ENCODE peak calls at places on chromosomes 16 and 17, in five cellular contexts. U, R, H, J and L are unnamed samples.

GRCh38 chr17:65074778-65075250 is 18.3 kb upstream of the GNA13 start:
- DNase-seq in U (no peak), R (no peak), H (no peak), J (no peak), L (no peak)

GRCh38 chr17:8997994-8998628 is 23.2 kb upstream of the NTN1 start:
- DNase-seq in U (peak), R (peak), H (peak), J (peak), L (peak)

GRCh38 chr16:85329999-85330693 is 217.9 kb upstream of the CIBAR2 start:
- DNase-seq in U (no peak), R (no peak), H (peak), J (no peak), L (no peak)

GRCh38 chr17:5584971-5585794 is 874 bp upstream of the NLRP1 start:
- DNase-seq in U (no peak), R (peak), H (no peak), J (peak), L (peak)

GRCh38 chr17:83180996-83181481 is 101.6 kb downstream of the METRNL start:
- DNase-seq in U (no peak), R (no peak), H (no peak), J (no peak), L (peak)

GRCh38 chr16:21599994-21600773 is 807 bp downstream of the METTL9 start:
- DNase-seq in U (no peak), R (peak), H (peak), J (peak), L (peak)

GRCh38 chr16:83040174-83040573 is 413.4 kb downstream of the CDH13 start:
- DNase-seq in U (no peak), R (peak), H (no peak), J (peak), L (peak)

GRCh38 chr17:9079461-9080103 is 58.3 kb downstream of the NTN1 start:
- DNase-seq in U (no peak), R (no peak), H (no peak), J (no peak), L (no peak)

GRCh38 chr17:73347355-73347754 is 35.6 kb upstream of the CDC42EP4 start:
- DNase-seq in U (no peak), R (no peak), H (no peak), J (no peak), L (peak)

GRCh38 chr16:695355-696089 is 5.3 kb upstream of the WDR24 start:
- DNase-seq in U (no peak), R (peak), H (peak), J (no peak), L (peak)

GRCh38 chr17:14060706-14061105 is 8.6 kb upstream of the COX10 start:
- DNase-seq in U (no peak), R (no peak), H (no peak), J (no peak), L (no peak)

GRCh38 chr17:49546546-49547535 is 28.8 kb upstream of the NXPH3 start:
- DNase-seq in U (no peak), R (no peak), H (peak), J (no peak), L (no peak)

GRCh38 chr17:32943647-32944191 is 15.8 kb downstream of the TMEM98 start:
- DNase-seq in U (no peak), R (no peak), H (no peak), J (peak), L (peak)

GRCh38 chr17:32161506-32162365 is 19.4 kb downstream of the RHOT1 start:
- DNase-seq in U (no peak), R (peak), H (no peak), J (peak), L (peak)

GRCh38 chr16:66924527-66925321 is 611 bp downstream of the RRAD start:
- DNase-seq in U (no peak), R (no peak), H (peak), J (no peak), L (peak)

GRCh38 chr17:74862108-74862901 is 2.6 kb upstream of the GRIN2C start:
- DNase-seq in U (no peak), R (no peak), H (peak), J (no peak), L (peak)

GRCh38 chr16:72493681-72494415 is 321.9 kb upstream of the PMFBP1 start:
- DNase-seq in U (no peak), R (no peak), H (no peak), J (peak), L (peak)

GRCh38 chr16:50378417-50378816 is 9.6 kb upstream of the BRD7 start:
- DNase-seq in U (no peak), R (no peak), H (no peak), J (no peak), L (no peak)

GRCh38 chr17:2057714-2058520 is 3.0 kb downstream of the HIC1 start:
- DNase-seq in U (no peak), R (no peak), H (no peak), J (no peak), L (no peak)

GRCh38 chr16:50868577-50868976 is 126.7 kb downstream of the CYLD start:
- DNase-seq in U (no peak), R (no peak), H (no peak), J (no peak), L (no peak)

GRCh38 chr16:27549857-27550581 is at the start of the genes GTF3C1 and KATNIP:
- DNase-seq in U (peak), R (peak), H (peak), J (peak), L (peak)

GRCh38 chr16:80962879-80963278 is 43.8 kb downstream of the CMC2 start:
- DNase-seq in U (no peak), R (no peak), H (no peak), J (no peak), L (no peak)

GRCh38 chr16:67399218-67399733 is 6.0 kb upstream of the TPPP3 start:
- DNase-seq in U (no peak), R (no peak), H (peak), J (peak), L (peak)

GRCh38 chr17:77369544-77369971 is 228.8 kb downstream of the SEC14L1 start:
- DNase-seq in U (no peak), R (no peak), H (no peak), J (no peak), L (no peak)

GRCh38 chr17:76080934-76081287 is 1.9 kb downstream of the ZACN start:
- DNase-seq in U (no peak), R (no peak), H (no peak), J (no peak), L (no peak)

GRCh38 chr16:89448656-89449055 is 41.7 kb downstream of the ANKRD11 start:
- DNase-seq in U (no peak), R (no peak), H (no peak), J (no peak), L (no peak)

GRCh38 chr17:73043686-73044581 is 48.6 kb downstream of the SLC39A11 start:
- DNase-seq in U (no peak), R (peak), H (no peak), J (peak), L (peak)

GRCh38 chr16:31000671-31001382 is 9.6 kb downstream of the STX1B start:
- DNase-seq in U (no peak), R (no peak), H (no peak), J (no peak), L (no peak)
- H2AFZ ChIP-seq in U (no peak), R (no peak), H (no peak), J (no peak), L (no peak)

DNA sequence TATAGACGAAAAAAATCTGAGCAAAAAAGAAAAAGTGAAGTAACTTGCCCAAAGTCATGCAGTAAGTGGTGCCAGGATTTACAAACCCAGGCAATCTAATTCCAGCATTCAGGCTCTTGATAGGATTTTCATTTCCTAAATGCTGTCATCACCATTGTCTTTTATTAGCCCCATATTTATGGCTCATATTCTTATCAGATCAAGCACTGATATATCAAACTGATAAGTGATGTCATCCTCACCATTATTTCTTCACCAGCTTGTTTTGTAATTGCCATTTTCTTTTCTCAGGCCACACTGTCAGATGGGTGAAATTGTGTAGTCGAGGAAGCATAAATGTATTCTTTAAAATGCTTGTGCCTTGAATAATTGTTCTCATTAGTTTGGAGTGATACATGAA is 1.3 kb downstream of the RAD51C start:
- DNase-seq in U (no peak), R (no peak), H (no peak), J (no peak), L (no peak)
- H3K27ac ChIP-seq in U (peak), R (peak), H (no peak), J (no peak), L (no peak)

GRCh38 chr17:45149037-45149668 is 878 bp downstream of the HEXIM1 start:
- DNase-seq in U (peak), R (peak), H (peak), J (peak), L (peak)

GRCh38 chr17:45147102-45147580 is 1.1 kb upstream of the HEXIM1 start:
- DNase-seq in U (no peak), R (no peak), H (peak), J (peak), L (peak)

GRCh38 chr17:45146616-45147101 is 1.6 kb upstream of the HEXIM1 start:
- DNase-seq in U (no peak), R (peak), H (no peak), J (peak), L (peak)

GRCh38 chr17:45148183-45149036 is at the start of gene HEXIM1:
- DNase-seq in U (peak), R (peak), H (peak), J (peak), L (peak)

GRCh38 chr17:45147581-45148182 is 593 bp upstream of the HEXIM1 start:
- DNase-seq in U (peak), R (peak), H (peak), J (peak), L (peak)
- H2AFZ ChIP-seq in U (peak), R (peak), H (peak), J (no peak), L (peak)

DNA sequence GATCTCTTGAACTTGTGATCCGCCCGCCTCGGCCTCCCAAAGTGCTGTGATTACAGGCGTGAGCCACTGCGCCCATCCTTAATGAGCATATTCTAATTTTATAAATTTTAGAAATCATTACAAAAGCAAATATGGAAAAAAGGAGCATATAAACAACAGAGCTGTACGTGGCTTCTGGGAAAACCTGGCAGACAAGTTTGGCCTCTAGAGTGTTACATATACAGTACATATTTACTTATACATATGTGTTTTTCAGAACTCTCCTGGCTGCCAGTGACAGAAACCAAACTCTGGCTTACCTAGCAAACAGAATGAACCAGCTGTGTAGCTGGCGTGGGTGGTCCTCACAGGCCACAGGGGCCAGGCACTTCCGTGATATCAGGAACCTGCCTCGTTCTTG is 10.1 kb downstream of the DRC3 start:
- DNase-seq in U (no peak), R (no peak), H (no peak), J (no peak), L (no peak)
- H3K27ac ChIP-seq in U (no peak), R (no peak), H (no peak), J (no peak), L (no peak)

DNA sequence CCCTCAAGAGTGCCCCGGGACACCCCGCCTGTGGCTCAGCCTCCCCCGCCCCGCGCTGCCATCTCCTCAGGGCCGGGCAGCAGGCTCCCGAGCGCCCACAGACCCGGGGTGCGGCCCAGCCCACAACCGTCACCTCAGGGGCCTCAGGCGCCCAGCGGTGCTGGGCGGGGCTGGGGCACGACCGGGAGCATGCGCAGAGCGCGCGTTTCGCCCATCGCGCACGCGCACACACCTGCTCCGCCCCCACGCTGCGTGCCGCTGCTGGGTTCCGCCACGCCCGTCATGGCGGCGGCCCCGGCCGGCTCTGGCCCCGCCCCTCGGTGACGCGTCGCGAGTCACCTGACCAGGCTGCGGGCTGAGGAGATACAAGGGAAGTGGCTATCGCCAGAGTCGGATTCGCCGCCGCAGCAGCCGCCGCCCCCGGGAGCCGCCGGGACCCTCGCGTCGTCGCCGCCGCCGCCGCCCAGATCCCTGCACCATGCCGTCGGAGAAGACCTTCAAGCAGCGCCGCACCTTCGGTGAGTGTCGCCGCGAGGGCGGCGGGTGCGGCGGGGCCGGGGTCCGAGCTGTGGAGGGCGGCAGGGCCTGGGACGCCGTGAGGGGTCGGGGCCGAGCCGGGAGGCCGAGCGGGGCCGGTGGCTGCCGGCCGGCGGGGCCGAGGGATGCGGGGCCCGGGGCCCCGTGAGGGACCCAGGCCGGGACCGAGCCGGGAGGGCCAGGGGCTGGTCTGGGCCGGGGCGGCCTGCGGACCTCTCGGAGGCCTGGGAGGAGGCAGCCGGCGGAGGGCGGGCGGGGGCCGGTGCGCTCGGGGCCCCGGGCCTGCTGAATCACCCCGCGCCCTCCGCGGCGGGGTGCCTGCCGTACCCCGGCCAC is at the start of gene MAP1LC3B:
- DNase-seq in U (peak), R (peak), H (peak), J (peak), L (peak)
- H2AFZ ChIP-seq in U (no peak), R (peak), H (peak), J (no peak), L (peak)

DNA sequence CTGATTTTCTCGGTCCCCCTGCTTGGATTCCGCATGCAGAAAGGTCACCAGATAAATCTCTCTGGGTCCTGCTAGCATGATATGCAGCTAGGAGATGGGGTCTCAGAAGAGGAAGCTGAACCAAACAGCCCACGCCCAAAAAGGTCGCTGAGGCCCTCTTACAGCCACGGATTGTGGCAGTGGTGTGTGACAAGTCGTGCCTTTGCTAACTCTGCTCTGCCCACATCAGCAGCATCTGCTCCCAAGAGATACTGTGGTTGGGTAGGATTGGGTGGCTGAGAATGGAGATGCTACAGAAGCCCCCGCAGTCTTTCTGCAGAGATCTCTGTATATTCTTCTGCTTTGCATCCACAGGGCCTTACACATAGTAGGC is 15.2 kb upstream of the SKAP1 start:
- DNase-seq in U (no peak), R (no peak), H (no peak), J (no peak), L (no peak)
- H3K27ac ChIP-seq in U (no peak), R (no peak), H (no peak), J (no peak), L (no peak)